ENCODE peak calls at places on chromosomes 13 and 19, in six cellular contexts. P is stimulated activated effector memory CD8-positive, alpha-beta T cell treated with anti-CD3 and anti-CD28 coated beads, Interleukin-12 subunit alpha, Interleukin-12 subunit beta, amount 100 ng/mL, for 72 hours; F is substantia nigra; D is germinal center; Y is naive thymus-derived CD8-positive, alpha-beta T cell; R is thoracic aorta. E is an unnamed sample.

GRCh38 chr19:2811221-2811722 is 8.4 kb upstream of the ZNF554 start:
- DNase-seq in P (no peak), R (no peak), Y (no peak), F (no peak), D (no peak), E (no peak)

GRCh38 chr13:29429496-29429895 is 166.0 kb downstream of the SLC7A1 start:
- DNase-seq in Y (no peak), R (no peak), D (no peak), P (no peak), F (no peak), E (no peak)

GRCh38 chr13:79989251-79989661 is 351.7 kb downstream of the SPRY2 start:
- DNase-seq in F (no peak), Y (no peak), P (no peak), R (no peak), D (no peak), E (no peak)

GRCh38 chr19:8194528-8195275 is 14.5 kb upstream of the CERS4 start:
- DNase-seq in R (no peak), D (peak), P (peak), F (no peak), Y (no peak), E (no peak)

GRCh38 chr19:18644144-18645034 is 7.6 kb downstream of the KLHL26 start:
- DNase-seq in Y (no peak), F (no peak), D (no peak), R (no peak), P (no peak), E (no peak)

GRCh38 chr13:107912745-107913144 is 302.6 kb downstream of the LIG4 start:
- DNase-seq in D (no peak), R (no peak), P (no peak), Y (no peak), F (no peak), E (no peak)

GRCh38 chr19:50324331-50324730 is 4.8 kb downstream of the KCNC3 start:
- DNase-seq in P (no peak), Y (no peak), F (no peak), R (no peak), D (no peak), E (no peak)

GRCh38 chr19:12952488-12953455 is 4.3 kb downstream of the GADD45GIP1 start:
- DNase-seq in Y (no peak), D (no peak), F (peak), P (no peak), R (peak), E (no peak)

GRCh38 chr19:56015756-56016155 is 29.2 kb downstream of the NLRP5 start:
- DNase-seq in F (no peak), D (no peak), R (no peak), P (no peak), Y (no peak), E (no peak)

GRCh38 chr13:76980075-76980718 is 11.7 kb upstream of the CLN5 start:
- DNase-seq in P (peak), D (peak), R (no peak), Y (peak), F (peak), E (no peak)

GRCh38 chr19:55116232-55117062 is 990 bp downstream of the PPP1R12C start:
- DNase-seq in D (peak), Y (peak), P (peak), R (no peak), F (peak), E (no peak)

GRCh38 chr19:45670670-45671453 is 2.8 kb downstream of the GIPR start:
- DNase-seq in R (no peak), P (peak), F (peak), Y (peak), D (peak), E (no peak)

GRCh38 chr19:1917926-1918325 is 12.7 kb downstream of the ADAT3 start:
- DNase-seq in F (no peak), P (no peak), D (no peak), Y (no peak), R (no peak), E (no peak)

GRCh38 chr13:39870197-39870746 is 214.8 kb downstream of the COG6 start:
- DNase-seq in F (no peak), R (no peak), D (no peak), Y (no peak), P (no peak), E (no peak)

GRCh38 chr13:111662451-111662850 is 342.0 kb downstream of the TEX29 start:
- DNase-seq in F (no peak), P (no peak), R (no peak), Y (no peak), D (no peak), E (no peak)

GRCh38 chr19:1487576-1488281 is 2.4 kb downstream of the PCSK4 start:
- DNase-seq in D (no peak), P (no peak), Y (no peak), F (no peak), R (no peak), E (no peak)

GRCh38 chr19:3358392-3358918 is 7.9 kb upstream of the NFIC start:
- DNase-seq in R (no peak), D (no peak), P (no peak), F (no peak), Y (peak), E (no peak)

GRCh38 chr19:55320844-55321419 is 4.2 kb downstream of the TMEM150B start:
- DNase-seq in D (no peak), P (no peak), R (no peak), F (no peak), Y (no peak), E (no peak)

GRCh38 chr19:8209965-8210659 is 942 bp downstream of the CERS4 start:
- DNase-seq in P (no peak), Y (no peak), R (no peak), F (no peak), D (no peak), E (no peak)

GRCh38 chr19:31956771-31957170 is 388.6 kb upstream of the ZNF507 start:
- DNase-seq in Y (no peak), D (no peak), P (no peak), R (no peak), F (no peak), E (no peak)

GRCh38 chr19:1225451-1226226 is 12.2 kb downstream of the CBARP start:
- DNase-seq in P (no peak), F (no peak), D (no peak), R (no peak), Y (no peak), E (no peak)

GRCh38 chr13:25214371-25215252 is 42.5 kb upstream of the AMER2 start:
- DNase-seq in F (no peak), R (no peak), D (no peak), P (no peak), Y (no peak), E (no peak)

GRCh38 chr19:22901431-22902130 is 69.5 kb downstream of the ZNF723 start:
- DNase-seq in Y (no peak), R (no peak), P (no peak), D (no peak), F (no peak), E (no peak)

GRCh38 chr19:50331187-50332013 is 2.2 kb upstream of the KCNC3 start:
- DNase-seq in R (no peak), Y (no peak), D (no peak), P (no peak), F (no peak), E (no peak)

GRCh38 chr13:106010836-106011235 is 524.6 kb downstream of the EFNB2 start:
- DNase-seq in P (no peak), Y (no peak), D (no peak), R (no peak), F (no peak), E (no peak)

GRCh38 chr19:34804115-34804514 is 31.1 kb upstream of the ZNF599 start:
- DNase-seq in F (no peak), P (no peak), Y (no peak), R (no peak), D (no peak), E (no peak)